ENCODE peak calls at places on chromosomes 4 and X, in seven cellular contexts. O is ascending aorta, L is PC-3, Z is endodermal cell, I is Peyer's patch, W is astrocyte of the spinal cord, G is MG63. F is an unnamed sample.

GRCh38 chr4:129926936-129927335 is 831.0 kb downstream of the C4orf33 start:
- DNase-seq in W (no peak), L (peak; percentile 5), G (no peak), Z (no peak), I (no peak), O (no peak), F (no peak)

GRCh38 chr4:139918994-139919393 is 235.0 kb downstream of the MAML3 start:
- DNase-seq in I (no peak), L (no peak), Z (no peak), G (no peak), W (no peak), O (no peak), F (no peak)

GRCh38 chr4:88958080-88958479 is 98.9 kb downstream of the FAM13A start:
- DNase-seq in I (no peak), W (no peak), G (no peak), L (no peak), O (no peak), Z (no peak), F (no peak)

GRCh38 chr4:126938023-126938422 is 694.7 kb upstream of the INTU start:
- DNase-seq in O (no peak), Z (no peak), G (no peak), I (no peak), W (no peak), L (no peak), F (no peak)

GRCh38 chr4:147924604-147925412 is 192.9 kb downstream of the ARHGAP10 start:
- DNase-seq in Z (peak; percentile 81), I (peak; percentile 54), L (peak; percentile 38), G (peak; percentile 2), O (no peak), W (peak; percentile 44), F (no peak)

GRCh38 chr4:5980436-5981155 is 37.6 kb downstream of the C4orf50 start:
- DNase-seq in W (no peak), G (no peak), O (no peak), I (no peak), Z (peak; percentile 44), L (no peak), F (no peak)

GRCh38 chrX:56107320-56107719 is 124.8 kb upstream of the KLF8 start:
- DNase-seq in Z (no peak), W (no peak), G (no peak), I (no peak), L (no peak), O (no peak), F (no peak)

GRCh38 chr4:2395038-2395437 is 23.4 kb downstream of the ZFYVE28 start:
- DNase-seq in L (no peak), O (no peak), I (no peak), Z (no peak), G (no peak), W (peak; percentile 54), F (no peak)

GRCh38 chr4:7223566-7223965 is 31.2 kb downstream of the SORCS2 start:
- DNase-seq in G (no peak), L (no peak), W (no peak), I (no peak), Z (no peak), O (no peak), F (no peak)

GRCh38 chr4:176376032-176376614 is 56.4 kb downstream of the SPCS3 start:
- DNase-seq in Z (no peak), W (peak; percentile 52), L (peak; percentile 58), G (no peak), O (no peak), I (no peak), F (no peak)

GRCh38 chrX:40272141-40272540 is 174.4 kb upstream of the BCOR start:
- DNase-seq in W (no peak), L (no peak), G (no peak), I (no peak), Z (no peak), O (no peak), F (no peak)

GRCh38 chrX:3715921-3716320 is 2.5 kb upstream of the PRKX start:
- DNase-seq in I (no peak), G (no peak), W (no peak), L (no peak), O (no peak), Z (no peak), F (no peak)

GRCh38 chr4:169611157-169611556 is 1.2 kb downstream of the NEK1 start:
- DNase-seq in Z (no peak), I (no peak), W (peak; percentile 23), L (no peak), G (no peak), O (no peak), F (no peak)
- H3K4me3 ChIP-seq in Z (peak overlapping the region; percentile 97), I (peak overlapping the region; percentile 68), W (peak overlapping the region; percentile 92), L (peak overlapping the region; percentile 100), G (peak overlapping the region; percentile 91), O (peak overlapping the region; percentile 74), F (no peak overlapping the region)

DNA sequence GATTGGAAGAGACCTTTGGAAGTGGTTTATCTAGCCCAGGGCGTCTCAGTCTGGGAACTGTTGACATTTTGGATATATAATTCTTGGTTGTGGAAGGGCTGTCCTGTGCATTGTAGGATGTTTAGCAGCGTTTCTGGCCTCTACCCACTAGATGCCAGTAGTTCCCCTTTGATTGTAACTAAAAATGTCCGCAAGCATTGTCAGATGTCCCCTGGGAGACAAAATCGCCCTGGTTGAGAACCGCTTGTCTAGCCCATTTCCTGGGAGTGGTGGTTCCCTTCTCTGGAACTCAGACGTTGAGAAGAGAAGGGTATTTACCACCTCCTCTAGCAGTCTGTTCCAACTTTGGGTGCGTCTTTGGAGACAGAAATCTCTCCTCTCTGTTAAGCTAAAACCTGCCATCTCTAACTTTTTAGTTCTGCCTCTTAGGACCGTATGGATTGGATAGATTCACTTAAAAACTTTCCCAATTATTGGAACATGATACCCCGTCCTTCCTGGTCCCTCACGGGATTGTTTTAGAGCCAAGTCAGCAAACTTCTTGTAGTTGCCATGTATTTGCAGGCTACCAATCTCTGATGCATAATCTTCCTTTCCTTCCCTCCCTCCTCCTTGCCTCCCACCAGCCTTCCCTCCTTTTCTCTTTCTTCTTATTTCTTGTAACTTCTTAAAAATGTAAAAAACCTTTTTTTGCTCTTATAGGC is 13.9 kb downstream of the TMEM165 start:
- DNase-seq in I (peak; percentile 53), L (no peak), W (peak; percentile 40), Z (peak; percentile 66), G (no peak), O (peak; percentile 71), F (no peak)
- H3K4me3 ChIP-seq in I (no peak overlapping the region), L (no peak overlapping the region), W (no peak overlapping the region), Z (no peak overlapping the region), G (no peak overlapping the region), O (peak overlapping the region; percentile 40), F (no peak overlapping the region)

DNA sequence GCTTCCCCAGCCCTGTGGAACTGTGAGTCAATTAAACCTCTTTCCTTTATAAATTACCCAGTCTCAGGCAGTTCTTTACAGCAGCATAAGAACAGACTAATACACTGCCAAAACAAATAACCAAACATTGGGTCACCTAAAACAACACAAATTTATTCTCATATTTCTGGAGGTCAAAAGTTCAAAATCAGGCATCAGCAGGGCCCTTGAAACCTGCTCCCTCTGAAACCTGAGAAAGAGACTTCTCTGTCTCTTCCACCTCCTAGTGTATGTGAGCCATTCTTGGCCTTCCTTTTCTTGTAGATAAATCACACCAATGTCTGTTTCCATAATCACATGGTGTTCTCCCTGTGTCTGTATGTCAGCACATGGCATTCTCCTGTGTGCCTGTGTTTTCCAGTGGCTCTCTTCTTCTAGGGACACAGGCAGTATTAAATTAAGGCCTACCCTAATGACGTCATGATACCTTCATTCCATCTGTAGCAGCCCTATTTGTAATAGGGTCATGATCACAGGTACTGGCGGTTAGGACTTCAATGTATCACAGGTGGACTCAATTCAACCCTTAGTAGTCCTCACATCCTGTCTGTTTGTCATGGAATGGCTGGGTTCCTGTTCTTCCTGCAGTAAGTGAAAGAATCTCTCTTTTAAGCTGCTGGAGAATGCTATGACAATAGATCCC is 147.3 kb upstream of the CLNK start:
- DNase-seq in O (no peak), L (no peak), W (peak; percentile 5), I (no peak), Z (no peak), G (no peak), F (no peak)
- H3K4me3 ChIP-seq in O (no peak overlapping the region), L (no peak overlapping the region), W (no peak overlapping the region), I (no peak overlapping the region), Z (peak overlapping the region; percentile 54), G (no peak overlapping the region), F (no peak overlapping the region)

GRCh38 chrX:153946910-153947769 is 2.7 kb upstream of the RENBP start:
- DNase-seq in L (peak; percentile 84), W (peak; percentile 79), Z (peak; percentile 90), I (peak; percentile 90), O (peak; percentile 83), G (peak; percentile 70), F (peak; percentile 83)

GRCh38 chrX:153944800-153945150 is 332 bp upstream of the RENBP start:
- DNase-seq in W (no peak), G (no peak), O (no peak), Z (no peak), L (no peak), I (no peak), F (no peak)

GRCh38 chrX:153945956-153946909 is 1.8 kb upstream of the RENBP start:
- DNase-seq in I (no peak), G (no peak), Z (no peak), W (no peak), O (no peak), L (no peak), F (no peak)

GRCh38 chrX:153941331-153942252 is 2.9 kb downstream of the RENBP start:
- DNase-seq in L (no peak), I (no peak), W (no peak), G (no peak), O (no peak), Z (no peak), F (no peak)

DNA sequence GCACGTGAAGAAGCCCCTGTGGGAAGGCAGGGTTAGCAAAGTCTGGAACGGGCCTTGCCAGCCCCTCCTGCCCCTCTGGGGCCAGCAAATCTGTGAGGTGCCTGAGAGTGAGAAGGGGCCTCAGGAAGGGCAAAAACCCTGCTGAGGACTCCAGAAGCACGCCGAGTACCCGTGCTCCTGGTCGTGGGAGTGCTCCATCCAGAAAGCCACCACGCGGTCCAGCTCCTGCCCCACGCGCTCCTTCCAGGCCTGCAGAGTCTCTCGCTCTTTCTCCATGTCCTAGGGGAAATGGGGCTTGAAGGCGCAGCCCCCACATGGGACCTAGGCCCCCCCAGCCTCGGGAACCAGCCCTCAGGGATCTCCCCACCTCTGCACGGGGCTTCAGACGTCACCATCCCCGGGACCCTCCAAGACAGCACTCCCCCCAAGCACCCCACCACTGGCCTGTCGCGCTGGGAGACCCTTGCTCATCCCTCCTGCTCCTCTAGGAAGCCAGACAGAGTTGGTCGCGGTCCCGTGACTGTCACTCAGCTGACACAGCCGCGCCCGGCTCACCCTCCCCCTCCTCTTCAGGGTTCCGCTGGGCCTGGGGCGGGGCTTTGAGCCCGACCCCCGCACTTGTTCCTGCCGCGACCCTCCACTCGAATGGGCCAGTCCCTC is at the start of gene RENBP:
- DNase-seq in G (no peak), L (no peak), W (no peak), I (peak; percentile 82), O (no peak), Z (peak; percentile 86), F (no peak)
- H3K4me3 ChIP-seq in G (no peak within 1 kb of the TSS), L (no peak within 1 kb of the TSS), W (no peak within 1 kb of the TSS), I (peak within 1 kb of the TSS; percentile 54), O (peak within 1 kb of the TSS; percentile 48), Z (peak within 1 kb of the TSS; percentile 72), F (no peak within 1 kb of the TSS)

F was measured in Caco-2.